ENCODE peak calls at places on chromosomes 16 and 17, in five cellular contexts. One of them, this sample, is unnamed.

GRCh38 chr17:8175795-8176196 is 384 bp downstream of the TMEM107 start:
- DNase-seq in right atrium auricular region: no peak
- DNase-seq in neural progenitor cell: no peak
- DNase-seq in AG09319: no peak
- DNase-seq in right lobe of liver: peak; percentile 38
- DNase-seq in this sample: no peak

GRCh38 chr17:49738456-49739163 is 25.3 kb downstream of the FAM117A start:
- DNase-seq in right atrium auricular region: no peak
- DNase-seq in right lobe of liver: peak; percentile 39
- DNase-seq in AG09319: no peak
- DNase-seq in neural progenitor cell: no peak
- DNase-seq in this sample: no peak

GRCh38 chr16:8736123-8736680 is 61.2 kb downstream of the TMEM186 start:
- DNase-seq in AG09319: no peak
- DNase-seq in neural progenitor cell: no peak
- DNase-seq in right lobe of liver: no peak
- DNase-seq in right atrium auricular region: no peak
- DNase-seq in this sample: no peak

GRCh38 chr16:31461201-31461920 is 2.1 kb downstream of the ARMC5 start:
- DNase-seq in right atrium auricular region: no peak
- DNase-seq in right lobe of liver: no peak
- DNase-seq in AG09319: no peak
- DNase-seq in neural progenitor cell: no peak
- DNase-seq in this sample: peak; percentile 48

GRCh38 chr17:2378905-2379304 is 22.0 kb downstream of the MNT start:
- DNase-seq in right lobe of liver: no peak
- DNase-seq in neural progenitor cell: no peak
- DNase-seq in AG09319: no peak
- DNase-seq in right atrium auricular region: no peak
- DNase-seq in this sample: no peak

GRCh38 chr17:76868669-76869208 is 535 bp downstream of the MGAT5B start:
- DNase-seq in right lobe of liver: no peak
- DNase-seq in neural progenitor cell: peak; percentile 67
- DNase-seq in AG09319: no peak
- DNase-seq in right atrium auricular region: no peak
- DNase-seq in this sample: no peak

GRCh38 chr16:15460601-15461000 is 26.2 kb downstream of the BMERB1 start:
- DNase-seq in right lobe of liver: no peak
- DNase-seq in AG09319: no peak
- DNase-seq in neural progenitor cell: no peak
- DNase-seq in right atrium auricular region: no peak
- DNase-seq in this sample: no peak

GRCh38 chr16:30748634-30749445 is 615 bp downstream of the PHKG2 start:
- DNase-seq in neural progenitor cell: peak; percentile 70
- DNase-seq in right lobe of liver: peak; percentile 69
- DNase-seq in AG09319: no peak
- DNase-seq in right atrium auricular region: no peak
- DNase-seq in this sample: no peak

GRCh38 chr17:75754378-75755204 is 10.4 kb downstream of the GALK1 start:
- DNase-seq in right atrium auricular region: no peak
- DNase-seq in right lobe of liver: peak; percentile 71
- DNase-seq in neural progenitor cell: no peak
- DNase-seq in AG09319: no peak
- DNase-seq in this sample: no peak

GRCh38 chr17:75752405-75753192 is 12.4 kb downstream of the GALK1 start:
- DNase-seq in right atrium auricular region: no peak
- DNase-seq in right lobe of liver: no peak
- DNase-seq in AG09319: no peak
- DNase-seq in neural progenitor cell: no peak
- DNase-seq in this sample: no peak

GRCh38 chr17:75751676-75752404 is 13.2 kb downstream of the GALK1 start:
- DNase-seq in neural progenitor cell: no peak
- DNase-seq in AG09319: no peak
- DNase-seq in right lobe of liver: no peak
- DNase-seq in right atrium auricular region: no peak
- DNase-seq in this sample: no peak

GRCh38 chr17:75753514-75754377 is 11.2 kb downstream of the GALK1 start:
- DNase-seq in AG09319: no peak
- DNase-seq in right atrium auricular region: no peak
- DNase-seq in neural progenitor cell: peak; percentile 89
- DNase-seq in right lobe of liver: peak; percentile 82
- DNase-seq in this sample: no peak

GRCh38 chr17:75753193-75753513 is 11.8 kb downstream of the GALK1 start:
- DNase-seq in AG09319: no peak
- DNase-seq in right lobe of liver: no peak
- DNase-seq in right atrium auricular region: no peak
- DNase-seq in neural progenitor cell: no peak
- DNase-seq in this sample: no peak
- TF ChIP-seq CTCF in AG09319: no peak
- TF ChIP-seq CTCF in right lobe of liver: no peak
- TF ChIP-seq CTCF in right atrium auricular region: no peak
- TF ChIP-seq CTCF in neural progenitor cell: no peak
- TF ChIP-seq CTCF in this sample: no peak

DNA sequence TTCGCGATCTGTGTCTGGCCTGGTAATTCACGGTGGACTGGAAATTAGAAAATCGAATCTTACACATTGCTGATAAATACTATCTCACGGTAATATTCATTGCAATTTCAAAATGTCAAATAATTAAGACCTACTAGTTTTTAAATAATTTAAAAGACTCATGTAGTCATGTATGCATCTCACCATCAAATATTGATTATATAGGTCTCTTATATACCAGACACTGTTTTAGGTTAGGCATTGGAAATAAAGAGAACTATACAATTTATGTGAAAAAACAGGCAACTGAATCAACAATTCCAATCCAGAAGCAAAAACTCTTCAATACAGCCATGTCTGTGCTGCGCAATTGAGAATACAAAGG is 7.5 kb upstream of the PIRT start:
- DNase-seq in right atrium auricular region: no peak
- DNase-seq in right lobe of liver: no peak
- DNase-seq in AG09319: no peak
- DNase-seq in neural progenitor cell: no peak
- DNase-seq in this sample: no peak
- TF ChIP-seq CTCF in right atrium auricular region: no peak
- TF ChIP-seq CTCF in right lobe of liver: no peak
- TF ChIP-seq CTCF in AG09319: no peak
- TF ChIP-seq CTCF in neural progenitor cell: no peak
- TF ChIP-seq CTCF in this sample: peak; percentile 66

DNA sequence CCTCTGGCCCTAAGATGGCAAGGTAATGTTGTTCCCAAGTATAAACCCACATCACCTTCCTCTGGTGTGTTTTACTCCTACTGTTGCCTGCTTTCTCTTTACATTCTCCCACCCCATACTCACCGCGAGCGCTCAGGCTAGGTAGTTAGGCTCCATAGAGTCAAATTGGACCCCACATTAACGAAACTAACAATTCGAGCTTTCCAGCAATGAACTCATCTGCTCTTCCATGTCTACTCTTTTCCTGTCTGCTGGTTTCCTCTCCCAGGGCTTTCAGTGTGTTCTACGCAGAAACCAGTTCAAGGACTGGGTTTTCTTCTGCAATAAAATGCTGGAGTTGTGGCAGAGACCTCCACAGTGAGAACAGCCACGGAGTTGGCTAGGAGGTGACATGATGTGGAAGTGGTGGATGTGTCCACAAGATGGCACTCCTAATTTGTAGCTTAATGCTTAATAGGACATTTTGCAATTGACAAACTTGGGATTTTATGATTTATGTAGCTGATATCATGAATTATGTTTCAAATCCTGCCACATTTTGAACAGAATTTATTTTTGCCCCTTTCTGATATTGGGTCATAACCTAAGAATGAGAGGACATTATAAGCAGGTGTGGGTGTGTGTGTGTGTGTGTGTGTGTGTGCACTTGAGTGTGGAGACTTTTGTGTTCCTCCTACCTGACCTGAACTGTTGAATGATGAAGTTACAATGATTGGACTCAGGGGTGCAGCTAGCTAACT is 2.2 kb upstream of the UQCRC2 start:
- DNase-seq in AG09319: no peak
- DNase-seq in neural progenitor cell: peak; percentile 18
- DNase-seq in right lobe of liver: no peak
- DNase-seq in right atrium auricular region: no peak
- DNase-seq in this sample: no peak
- TF ChIP-seq CTCF in AG09319: peak; percentile 39
- TF ChIP-seq CTCF in neural progenitor cell: peak; percentile 50
- TF ChIP-seq CTCF in right lobe of liver: peak; percentile 49
- TF ChIP-seq CTCF in right atrium auricular region: no peak
- TF ChIP-seq CTCF in this sample: peak; percentile 77

GRCh38 chr16:51376080-51376479 is 225.0 kb upstream of the SALL1 start:
- DNase-seq in neural progenitor cell: no peak
- DNase-seq in right atrium auricular region: no peak
- DNase-seq in AG09319: no peak
- DNase-seq in right lobe of liver: no peak
- DNase-seq in this sample: no peak

GRCh38 chr16:51374790-51375189 is 223.7 kb upstream of the SALL1 start:
- DNase-seq in right lobe of liver: no peak
- DNase-seq in AG09319: no peak
- DNase-seq in neural progenitor cell: no peak
- DNase-seq in right atrium auricular region: no peak
- DNase-seq in this sample: no peak

GRCh38 chr16:51374346-51374745 is 223.3 kb upstream of the SALL1 start:
- DNase-seq in neural progenitor cell: no peak
- DNase-seq in right atrium auricular region: no peak
- DNase-seq in right lobe of liver: no peak
- DNase-seq in AG09319: peak; percentile 38
- DNase-seq in this sample: no peak
- TF ChIP-seq CTCF in neural progenitor cell: no peak
- TF ChIP-seq CTCF in right atrium auricular region: no peak
- TF ChIP-seq CTCF in right lobe of liver: no peak
- TF ChIP-seq CTCF in AG09319: no peak
- TF ChIP-seq CTCF in this sample: no peak

GRCh38 chr16:84354306-84354705 is 14.0 kb upstream of the ATP2C2 start:
- DNase-seq in neural progenitor cell: no peak
- DNase-seq in right atrium auricular region: no peak
- DNase-seq in AG09319: no peak
- DNase-seq in right lobe of liver: no peak
- DNase-seq in this sample: no peak
- TF ChIP-seq CTCF in neural progenitor cell: no peak
- TF ChIP-seq CTCF in right atrium auricular region: no peak
- TF ChIP-seq CTCF in AG09319: no peak
- TF ChIP-seq CTCF in right lobe of liver: no peak
- TF ChIP-seq CTCF in this sample: no peak

GRCh38 chr17:40130352-40131042 is 8.7 kb downstream of the MSL1 start:
- DNase-seq in right atrium auricular region: no peak
- DNase-seq in right lobe of liver: no peak
- DNase-seq in AG09319: no peak
- DNase-seq in neural progenitor cell: no peak
- DNase-seq in this sample: no peak

GRCh38 chr17:40124279-40125141 is 2.7 kb downstream of the MSL1 start:
- DNase-seq in right atrium auricular region: no peak
- DNase-seq in neural progenitor cell: no peak
- DNase-seq in AG09319: no peak
- DNase-seq in right lobe of liver: no peak
- DNase-seq in this sample: no peak

GRCh38 chr17:40134184-40134583 is 6.2 kb upstream of the CASC3 start:
- DNase-seq in neural progenitor cell: no peak
- DNase-seq in right lobe of liver: no peak
- DNase-seq in right atrium auricular region: no peak
- DNase-seq in AG09319: no peak
- DNase-seq in this sample: no peak

GRCh38 chr17:40123811-40124114 is 2.0 kb downstream of the MSL1 start:
- DNase-seq in AG09319: no peak
- DNase-seq in right lobe of liver: no peak
- DNase-seq in right atrium auricular region: no peak
- DNase-seq in neural progenitor cell: no peak
- DNase-seq in this sample: no peak

DNA sequence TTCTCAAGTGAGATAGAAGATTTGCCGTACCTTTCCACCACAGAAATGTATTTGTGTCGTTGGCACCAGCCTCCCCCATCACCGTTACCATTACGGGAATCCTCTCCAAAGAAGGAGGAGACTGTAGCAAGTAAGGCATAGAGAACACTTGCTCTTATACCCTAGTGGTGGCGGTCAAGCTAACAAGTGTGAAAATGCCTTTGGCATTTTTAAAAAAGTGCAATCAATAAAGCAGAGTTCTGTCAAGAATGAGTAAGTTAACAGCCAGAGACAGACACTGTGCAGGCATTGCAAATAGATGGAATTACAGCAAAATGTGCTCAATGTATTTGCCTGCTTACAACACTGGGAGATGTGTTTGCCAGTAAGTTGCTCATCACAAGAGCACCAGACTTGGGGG is 7.7 kb downstream of the MSL1 start:
- DNase-seq in AG09319: no peak
- DNase-seq in right atrium auricular region: no peak
- DNase-seq in right lobe of liver: no peak
- DNase-seq in neural progenitor cell: no peak
- DNase-seq in this sample: no peak
- TF ChIP-seq CTCF in AG09319: no peak
- TF ChIP-seq CTCF in right atrium auricular region: no peak
- TF ChIP-seq CTCF in right lobe of liver: no peak
- TF ChIP-seq CTCF in neural progenitor cell: no peak
- TF ChIP-seq CTCF in this sample: no peak

GRCh38 chr17:38476549-38476948 is 48.3 kb downstream of the ARHGAP23 start:
- DNase-seq in neural progenitor cell: no peak
- DNase-seq in right lobe of liver: no peak
- DNase-seq in right atrium auricular region: no peak
- DNase-seq in AG09319: no peak
- DNase-seq in this sample: no peak
- TF ChIP-seq CTCF in neural progenitor cell: no peak
- TF ChIP-seq CTCF in right lobe of liver: no peak
- TF ChIP-seq CTCF in right atrium auricular region: no peak
- TF ChIP-seq CTCF in AG09319: no peak
- TF ChIP-seq CTCF in this sample: no peak

GRCh38 chr17:67274466-67274865 is 29.5 kb upstream of the HELZ start:
- DNase-seq in right atrium auricular region: no peak
- DNase-seq in neural progenitor cell: no peak
- DNase-seq in right lobe of liver: no peak
- DNase-seq in AG09319: no peak
- DNase-seq in this sample: peak; percentile 14

GRCh38 chr17:67278363-67278762 is 33.4 kb upstream of the HELZ start:
- DNase-seq in neural progenitor cell: no peak
- DNase-seq in AG09319: no peak
- DNase-seq in right atrium auricular region: no peak
- DNase-seq in right lobe of liver: no peak
- DNase-seq in this sample: no peak

GRCh38 chr17:67273900-67274299 is 28.9 kb upstream of the HELZ start:
- DNase-seq in right atrium auricular region: no peak
- DNase-seq in AG09319: no peak
- DNase-seq in neural progenitor cell: no peak
- DNase-seq in right lobe of liver: no peak
- DNase-seq in this sample: no peak

GRCh38 chr17:67279115-67279514 is 34.1 kb upstream of the HELZ start:
- DNase-seq in right lobe of liver: no peak
- DNase-seq in AG09319: no peak
- DNase-seq in right atrium auricular region: no peak
- DNase-seq in neural progenitor cell: no peak
- DNase-seq in this sample: no peak

DNA sequence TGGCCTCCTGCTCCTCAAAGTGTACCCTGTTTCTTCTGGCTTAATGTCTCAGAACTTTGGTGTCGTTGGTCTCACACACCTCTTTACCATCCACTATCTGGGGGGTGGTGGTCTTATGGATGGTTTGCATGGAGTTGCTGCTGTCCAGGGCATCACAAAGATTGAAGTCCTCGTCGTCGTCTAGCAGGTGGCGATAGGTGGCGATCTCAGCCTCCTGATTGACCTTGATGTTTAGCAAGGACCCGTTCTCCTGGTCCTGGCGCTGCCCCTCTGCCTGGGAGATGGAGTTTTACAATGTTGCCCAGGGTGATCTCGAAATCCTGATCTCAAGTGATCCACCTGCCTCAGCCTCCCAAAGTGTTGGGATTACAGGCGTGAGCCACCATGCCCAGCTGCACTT is 31.1 kb upstream of the HELZ start:
- DNase-seq in AG09319: no peak
- DNase-seq in right lobe of liver: peak; percentile 32
- DNase-seq in neural progenitor cell: peak; percentile 11
- DNase-seq in right atrium auricular region: no peak
- DNase-seq in this sample: no peak
- TF ChIP-seq CTCF in AG09319: no peak
- TF ChIP-seq CTCF in right lobe of liver: peak; percentile 25
- TF ChIP-seq CTCF in neural progenitor cell: peak; percentile 9
- TF ChIP-seq CTCF in right atrium auricular region: no peak
- TF ChIP-seq CTCF in this sample: no peak

This sample was measured in chondrocyte.